ENCODE peak calls at places on chromosomes 11 and 22, in seven cellular contexts. G is HCT116, B is GM23338, F is K562, K is HL-60, Z is A549, J is GM12878. D is an unnamed sample.

GRCh38 chr11:70542406-70542805 is 144.1 kb downstream of the CTTN start:
- DNase-seq in G (no peak), B (no peak), F (no peak), K (no peak), Z (no peak), J (no peak), D (no peak)

GRCh38 chr22:23216331-23217170 is 36.2 kb downstream of the BCR start:
- DNase-seq in G (no peak), B (no peak), F (no peak), K (peak), Z (no peak), J (no peak), D (no peak)

GRCh38 chr11:99327527-99327926 is 306.8 kb downstream of the CNTN5 start:
- DNase-seq in G (no peak), B (no peak), F (no peak), K (no peak), Z (no peak), J (no peak), D (no peak)

GRCh38 chr11:119337581-119338317 is 2.9 kb downstream of the C1QTNF5 start:
- DNase-seq in G (no peak), B (peak), F (peak), K (no peak), Z (no peak), J (no peak), D (no peak)

GRCh38 chr11:78372114-78372768 is 45.4 kb downstream of the GAB2 start:
- DNase-seq in G (no peak), B (no peak), F (no peak), K (no peak), Z (no peak), J (no peak), D (no peak)

GRCh38 chr11:14388352-14388751 is 29.4 kb upstream of the RRAS2 start:
- DNase-seq in G (no peak), B (no peak), F (no peak), K (no peak), Z (no peak), J (no peak), D (no peak)

GRCh38 chr11:43983221-43983795 is 40.9 kb downstream of the C11orf96 start:
- DNase-seq in G (no peak), B (no peak), F (no peak), K (no peak), Z (peak), J (no peak), D (no peak)

GRCh38 chr11:67252831-67253239 is 13.4 kb upstream of the GRK2 start:
- DNase-seq in G (no peak), B (peak), F (no peak), K (peak), Z (peak), J (no peak), D (no peak)

GRCh38 chr22:19844423-19845368 is 10.0 kb downstream of the GNB1L start:
- DNase-seq in G (no peak), B (no peak), F (no peak), K (peak), Z (no peak), J (no peak), D (no peak)
- TF ChIP-seq REST in G (no peak), B (no peak), F (no peak), K (peak), Z (no peak), J (no peak), D (no peak)

GRCh38 chr22:50185384-50186087 is at the start of gene TRABD:
- DNase-seq in G (peak), B (peak), F (peak), K (peak), Z (peak), J (no peak), D (no peak)

GRCh38 chr22:50184541-50185383 is 951 bp upstream of the TRABD start:
- DNase-seq in G (no peak), B (peak), F (no peak), K (no peak), Z (no peak), J (no peak), D (no peak)

GRCh38 chr22:50182176-50183081 is 3.3 kb upstream of the TRABD start:
- DNase-seq in G (no peak), B (no peak), F (no peak), K (no peak), Z (no peak), J (no peak), D (no peak)

GRCh38 chr22:50183141-50183971 is 2.4 kb upstream of the TRABD start:
- DNase-seq in G (no peak), B (no peak), F (no peak), K (no peak), Z (no peak), J (no peak), D (no peak)

GRCh38 chr22:50184004-50184461 is 1.7 kb upstream of the TRABD start:
- DNase-seq in G (no peak), B (peak), F (peak), K (peak), Z (peak), J (no peak), D (no peak)
- TF ChIP-seq REST in G (no peak), B (no peak), F (no peak), K (no peak), Z (no peak), J (no peak), D (no peak)

DNA sequence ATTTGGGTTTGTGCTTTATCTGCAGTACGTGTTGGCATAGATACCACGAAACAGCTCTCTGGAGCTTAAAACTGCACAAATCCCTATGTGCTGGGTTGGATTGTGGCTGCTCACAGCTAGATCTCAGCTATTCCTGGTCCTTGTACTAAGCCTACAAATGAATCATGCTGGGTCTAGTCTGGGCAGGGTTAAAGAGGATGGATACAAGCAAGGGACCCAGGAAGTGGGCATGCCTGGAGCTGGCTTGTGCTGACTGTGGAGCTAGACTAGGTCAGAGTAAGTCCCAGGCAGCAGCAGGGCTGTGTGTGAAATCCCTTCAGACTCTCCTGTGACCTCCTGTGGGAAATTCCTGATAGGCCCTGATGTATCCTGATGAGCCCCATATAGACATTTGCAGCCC is 3.9 kb upstream of the E2F8 start:
- DNase-seq in G (no peak), B (no peak), F (no peak), K (no peak), Z (no peak), J (no peak), D (no peak)
- TF ChIP-seq REST in G (no peak), B (no peak), F (no peak), K (no peak), Z (no peak), J (no peak), D (no peak)

DNA sequence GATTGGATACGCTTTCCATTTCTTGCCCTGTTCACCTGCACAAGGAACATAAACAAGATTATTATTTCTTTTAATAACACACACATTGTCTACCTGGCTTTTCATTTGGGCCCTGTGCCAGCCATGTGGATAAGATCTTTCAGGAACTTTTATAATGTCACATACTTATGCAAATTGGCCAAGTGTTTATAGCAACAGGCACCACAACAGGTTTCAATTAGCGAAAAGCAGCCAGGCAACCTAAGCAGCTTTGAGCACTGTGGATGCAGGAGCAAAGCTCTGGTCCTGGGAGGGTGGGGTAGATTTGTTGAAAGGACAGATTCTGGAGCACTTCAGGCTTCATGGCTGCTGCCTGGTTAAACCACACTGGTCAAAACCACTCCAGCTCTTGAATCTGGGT is 217.4 kb downstream of the BARX2 start:
- DNase-seq in G (no peak), B (peak), F (no peak), K (no peak), Z (no peak), J (no peak), D (no peak)
- TF ChIP-seq REST in G (no peak), B (no peak), F (no peak), K (no peak), Z (no peak), J (no peak), D (no peak)

GRCh38 chr22:34588893-34589545 is 476.9 kb upstream of the ISX start:
- DNase-seq in G (no peak), B (peak), F (no peak), K (no peak), Z (no peak), J (no peak), D (no peak)
- TF ChIP-seq REST in G (no peak), B (no peak), F (no peak), K (no peak), Z (no peak), J (no peak), D (no peak)

GRCh38 chr11:72189448-72190250 is 2.3 kb upstream of the FOLR1 start:
- DNase-seq in G (no peak), B (peak), F (no peak), K (no peak), Z (no peak), J (no peak), D (no peak)
- TF ChIP-seq REST in G (no peak), B (no peak), F (no peak), K (no peak), Z (no peak), J (no peak), D (no peak)

D was measured in Panc1.